ENCODE peak calls at places on chromosome 19, in seven cellular contexts. Q, M, U, P, V, D and J are unnamed samples.

GRCh38 chr19:45976180-45976579 is 2.5 kb upstream of the NOVA2 start:
- DNase-seq in P (no peak), M (no peak), V (peak; percentile 7), D (no peak), U (no peak), Q (no peak), J (no peak)

GRCh38 chr19:15378529-15379082 is 981 bp downstream of the AKAP8 start:
- DNase-seq in D (no peak), U (peak; percentile 59), M (peak; percentile 64), Q (peak; percentile 36), V (no peak), P (no peak), J (peak; percentile 81)

GRCh38 chr19:15740785-15741184 is 3.0 kb downstream of the OR10H3 start:
- DNase-seq in Q (no peak), M (no peak), P (no peak), U (no peak), D (no peak), V (no peak), J (no peak)

GRCh38 chr19:20039203-20039723 is at the start of gene ZNF682:
- DNase-seq in M (peak; percentile 96), V (peak; percentile 90), P (peak; percentile 92), U (peak; percentile 99), Q (peak; percentile 90), D (peak; percentile 86), J (peak; percentile 92)

GRCh38 chr19:4389064-4389375 is 11.3 kb downstream of the SH3GL1 start:
- DNase-seq in D (no peak), Q (no peak), V (no peak), U (no peak), M (no peak), P (no peak), J (no peak)

GRCh38 chr19:34525001-34525400 is 43.4 kb downstream of the WTIP start:
- DNase-seq in M (no peak), D (no peak), Q (no peak), U (no peak), P (no peak), V (no peak), J (no peak)

GRCh38 chr19:18868380-18869230 is 27.4 kb downstream of the CERS1 start:
- DNase-seq in M (no peak), U (no peak), D (no peak), P (no peak), Q (no peak), V (no peak), J (no peak)

GRCh38 chr19:46487802-46488445 is 7.7 kb downstream of the PNMA8B start:
- DNase-seq in Q (peak; percentile 66), P (peak; percentile 40), D (peak; percentile 36), M (peak; percentile 74), V (peak; percentile 76), U (peak; percentile 70), J (peak; percentile 88)

GRCh38 chr19:2255112-2255845 is 938 bp downstream of the JSRP1 start:
- DNase-seq in Q (no peak), V (no peak), P (no peak), U (no peak), M (no peak), D (no peak), J (peak; percentile 53)

GRCh38 chr19:56084835-56085536 is 36.1 kb downstream of the ZNF787 start:
- DNase-seq in M (no peak), P (no peak), V (no peak), Q (no peak), D (no peak), U (no peak), J (no peak)

GRCh38 chr19:677601-678380 is 1.6 kb downstream of the FSTL3 start:
- DNase-seq in Q (no peak), M (no peak), P (no peak), D (no peak), U (no peak), V (no peak), J (peak; percentile 32)

GRCh38 chr19:7294571-7295212 is 478 bp upstream of the INSR start:
- DNase-seq in M (peak; percentile 10), D (no peak), V (peak; percentile 30), Q (no peak), P (no peak), U (peak; percentile 23), J (peak; percentile 82)

GRCh38 chr19:31349160-31349881 is at the start of gene TSHZ3:
- DNase-seq in U (no peak), D (no peak), M (peak; percentile 54), P (peak; percentile 53), V (no peak), Q (no peak), J (no peak)

GRCh38 chr19:33193864-33194362 is at the start of gene LRP3:
- DNase-seq in Q (no peak), M (no peak), V (peak; percentile 18), P (no peak), U (no peak), D (no peak), J (no peak)

GRCh38 chr19:4374451-4375163 is 25.7 kb downstream of the SH3GL1 start:
- DNase-seq in D (no peak), V (no peak), M (no peak), U (no peak), P (peak; percentile 93), Q (no peak), J (no peak)

GRCh38 chr19:42122691-42123607 is 9.3 kb downstream of the POU2F2 start:
- DNase-seq in U (peak; percentile 45), D (no peak), Q (peak; percentile 57), V (no peak), P (no peak), M (peak; percentile 41), J (peak; percentile 67)

GRCh38 chr19:10211691-10212090 is 16.9 kb upstream of the DNMT1 start:
- DNase-seq in D (no peak), V (no peak), Q (no peak), P (no peak), U (no peak), M (no peak), J (no peak)

GRCh38 chr19:46746281-46746965 is at the start of gene STRN4:
- DNase-seq in P (no peak), U (peak; percentile 93), Q (peak; percentile 43), M (peak; percentile 59), D (peak; percentile 38), V (no peak), J (peak; percentile 96)

GRCh38 chr19:32537626-32538025 is 43.4 kb upstream of the PDCD5 start:
- DNase-seq in P (no peak), V (peak; percentile 55), U (no peak), Q (no peak), D (no peak), M (no peak), J (no peak)

GRCh38 chr19:50702870-50703829 is 16.5 kb downstream of the SHANK1 start:
- DNase-seq in D (no peak), U (no peak), V (no peak), P (no peak), M (no peak), Q (no peak), J (no peak)

GRCh38 chr19:12967907-12968306 is 1.5 kb upstream of the DAND5 start:
- DNase-seq in M (no peak), Q (no peak), D (no peak), V (no peak), U (no peak), P (no peak), J (no peak)

GRCh38 chr19:31988256-31988655 is 357.2 kb upstream of the ZNF507 start:
- DNase-seq in Q (no peak), U (no peak), M (no peak), D (no peak), V (no peak), P (no peak), J (no peak)

GRCh38 chr19:1990230-1991017 is 25.1 kb downstream of the BTBD2 start:
- DNase-seq in V (no peak), Q (no peak), P (no peak), U (no peak), D (no peak), M (no peak), J (no peak)

GRCh38 chr19:47275866-47276461 is 1.3 kb downstream of the INAFM1 start:
- DNase-seq in D (no peak), M (no peak), V (no peak), P (no peak), U (no peak), Q (no peak), J (no peak)

GRCh38 chr19:40420766-40421467 is 4.9 kb downstream of the SERTAD1 start:
- DNase-seq in M (peak; percentile 75), D (peak; percentile 48), P (peak; percentile 87), U (peak; percentile 75), Q (peak; percentile 64), V (peak; percentile 69), J (peak; percentile 80)

GRCh38 chr19:39497850-39498261 is 891 bp upstream of the DLL3 start:
- DNase-seq in Q (no peak), P (no peak), U (no peak), M (no peak), V (peak; percentile 96), D (no peak), J (peak; percentile 77)

GRCh38 chr19:34904846-34905527 is 21.7 kb upstream of the ZNF30 start:
- DNase-seq in P (no peak), V (no peak), M (no peak), U (no peak), Q (no peak), D (no peak), J (no peak)

GRCh38 chr19:42394751-42395150 is 4.7 kb upstream of the CNFN start:
- DNase-seq in V (no peak), Q (no peak), M (no peak), D (no peak), P (no peak), U (no peak), J (no peak)

GRCh38 chr19:10568826-10569651 is at the start of gene CDKN2D:
- DNase-seq in P (peak; percentile 99), M (peak; percentile 100), Q (peak; percentile 100), U (peak; percentile 94), V (peak; percentile 91), D (peak; percentile 99), J (peak; percentile 93)

GRCh38 chr19:56405062-56405461 is 930 bp downstream of the ZNF583 start:
- DNase-seq in P (no peak), V (no peak), D (no peak), M (peak; percentile 14), U (no peak), Q (no peak), J (no peak)

GRCh38 chr19:35209646-35210045 is 18.9 kb downstream of the FAM187B start:
- DNase-seq in P (no peak), V (no peak), M (no peak), D (no peak), Q (no peak), U (no peak), J (no peak)